ENCODE peak calls at places on chromosomes 4 and X, in ten cellular contexts. One of them, this sample, is unnamed.

GRCh38 chr4:7461171-7461570 is 26.4 kb upstream of the PSAPL1 start:
- DNase-seq in brain microvascular endothelial cell: no peak
- DNase-seq in pancreas: no peak
- DNase-seq in IMR-90: no peak
- DNase-seq in foreskin fibroblast: no peak
- DNase-seq in endodermal cell: peak
- DNase-seq in GM23248: no peak
- DNase-seq in fibroblast of the aortic adventitia: no peak
- DNase-seq in epithelial cell of esophagus: no peak
- DNase-seq in AG09309: no peak
- DNase-seq in this sample: no peak

GRCh38 chr4:114512595-114513295 is 85.9 kb upstream of the UGT8 start:
- DNase-seq in brain microvascular endothelial cell: no peak
- DNase-seq in pancreas: no peak
- DNase-seq in IMR-90: no peak
- DNase-seq in foreskin fibroblast: no peak
- DNase-seq in endodermal cell: no peak
- DNase-seq in GM23248: no peak
- DNase-seq in fibroblast of the aortic adventitia: no peak
- DNase-seq in epithelial cell of esophagus: peak
- DNase-seq in AG09309: no peak
- DNase-seq in this sample: no peak

GRCh38 chrX:48025561-48025960 is 18.8 kb downstream of the SPACA5 start:
- DNase-seq in brain microvascular endothelial cell: peak
- DNase-seq in pancreas: no peak
- DNase-seq in IMR-90: peak
- DNase-seq in foreskin fibroblast: peak
- DNase-seq in endodermal cell: peak
- DNase-seq in GM23248: peak
- DNase-seq in fibroblast of the aortic adventitia: peak
- DNase-seq in epithelial cell of esophagus: peak
- DNase-seq in AG09309: no peak
- DNase-seq in this sample: peak

GRCh38 chr4:57355066-57355465 is 244.9 kb upstream of the IGFBP7 start:
- DNase-seq in brain microvascular endothelial cell: no peak
- DNase-seq in pancreas: no peak
- DNase-seq in IMR-90: no peak
- DNase-seq in foreskin fibroblast: no peak
- DNase-seq in endodermal cell: no peak
- DNase-seq in GM23248: peak
- DNase-seq in fibroblast of the aortic adventitia: no peak
- DNase-seq in epithelial cell of esophagus: peak
- DNase-seq in AG09309: no peak
- DNase-seq in this sample: no peak

GRCh38 chr4:162959056-162959455 is 207.6 kb downstream of the NAF1 start:
- DNase-seq in brain microvascular endothelial cell: peak
- DNase-seq in pancreas: no peak
- DNase-seq in IMR-90: no peak
- DNase-seq in foreskin fibroblast: no peak
- DNase-seq in endodermal cell: peak
- DNase-seq in GM23248: no peak
- DNase-seq in fibroblast of the aortic adventitia: no peak
- DNase-seq in epithelial cell of esophagus: peak
- DNase-seq in AG09309: no peak
- DNase-seq in this sample: peak

GRCh38 chrX:110222497-110223257 is 95.2 kb downstream of the AMMECR1 start:
- DNase-seq in brain microvascular endothelial cell: no peak
- DNase-seq in pancreas: no peak
- DNase-seq in IMR-90: no peak
- DNase-seq in foreskin fibroblast: no peak
- DNase-seq in endodermal cell: no peak
- DNase-seq in GM23248: no peak
- DNase-seq in fibroblast of the aortic adventitia: no peak
- DNase-seq in epithelial cell of esophagus: no peak
- DNase-seq in AG09309: no peak
- DNase-seq in this sample: no peak

GRCh38 chr4:83329521-83330105 is 5.0 kb downstream of the HPSE start:
- DNase-seq in brain microvascular endothelial cell: peak
- DNase-seq in pancreas: no peak
- DNase-seq in IMR-90: peak
- DNase-seq in foreskin fibroblast: no peak
- DNase-seq in endodermal cell: no peak
- DNase-seq in GM23248: peak
- DNase-seq in fibroblast of the aortic adventitia: no peak
- DNase-seq in epithelial cell of esophagus: peak
- DNase-seq in AG09309: no peak
- DNase-seq in this sample: no peak

GRCh38 chrX:8815460-8816065 is 14.4 kb upstream of the FAM9A start:
- DNase-seq in brain microvascular endothelial cell: peak
- DNase-seq in pancreas: no peak
- DNase-seq in IMR-90: peak
- DNase-seq in foreskin fibroblast: peak
- DNase-seq in endodermal cell: peak
- DNase-seq in GM23248: peak
- DNase-seq in fibroblast of the aortic adventitia: peak
- DNase-seq in epithelial cell of esophagus: peak
- DNase-seq in AG09309: no peak
- DNase-seq in this sample: peak

GRCh38 chrX:8201896-8202331 is 30.8 kb upstream of the VCX2 start:
- DNase-seq in brain microvascular endothelial cell: peak
- DNase-seq in pancreas: no peak
- DNase-seq in IMR-90: no peak
- DNase-seq in foreskin fibroblast: no peak
- DNase-seq in endodermal cell: no peak
- DNase-seq in GM23248: no peak
- DNase-seq in fibroblast of the aortic adventitia: peak
- DNase-seq in epithelial cell of esophagus: no peak
- DNase-seq in AG09309: no peak
- DNase-seq in this sample: no peak

GRCh38 chr4:139584784-139585183 is 28.8 kb upstream of the SETD7 start:
- DNase-seq in brain microvascular endothelial cell: peak
- DNase-seq in pancreas: no peak
- DNase-seq in IMR-90: no peak
- DNase-seq in foreskin fibroblast: no peak
- DNase-seq in endodermal cell: no peak
- DNase-seq in GM23248: peak
- DNase-seq in fibroblast of the aortic adventitia: no peak
- DNase-seq in epithelial cell of esophagus: peak
- DNase-seq in AG09309: no peak
- DNase-seq in this sample: no peak

GRCh38 chr4:98518555-98519267 is 139.7 kb downstream of the TSPAN5 start:
- DNase-seq in brain microvascular endothelial cell: no peak
- DNase-seq in pancreas: no peak
- DNase-seq in IMR-90: no peak
- DNase-seq in foreskin fibroblast: no peak
- DNase-seq in endodermal cell: no peak
- DNase-seq in GM23248: no peak
- DNase-seq in fibroblast of the aortic adventitia: no peak
- DNase-seq in epithelial cell of esophagus: no peak
- DNase-seq in AG09309: no peak
- DNase-seq in this sample: no peak

GRCh38 chrX:119996600-119997524 is 53.3 kb upstream of the NKAP start:
- DNase-seq in brain microvascular endothelial cell: no peak
- DNase-seq in pancreas: no peak
- DNase-seq in IMR-90: no peak
- DNase-seq in foreskin fibroblast: no peak
- DNase-seq in endodermal cell: no peak
- DNase-seq in GM23248: no peak
- DNase-seq in fibroblast of the aortic adventitia: no peak
- DNase-seq in epithelial cell of esophagus: no peak
- DNase-seq in AG09309: no peak
- DNase-seq in this sample: no peak

GRCh38 chr4:68498413-68499007 is 51.2 kb downstream of the TMPRSS11E start:
- DNase-seq in brain microvascular endothelial cell: peak
- DNase-seq in pancreas: no peak
- DNase-seq in IMR-90: peak
- DNase-seq in foreskin fibroblast: peak
- DNase-seq in endodermal cell: peak
- DNase-seq in GM23248: peak
- DNase-seq in fibroblast of the aortic adventitia: peak
- DNase-seq in epithelial cell of esophagus: peak
- DNase-seq in AG09309: peak
- DNase-seq in this sample: peak

GRCh38 chr4:76607846-76608245 is 172.8 kb downstream of the SHROOM3 start:
- DNase-seq in brain microvascular endothelial cell: no peak
- DNase-seq in pancreas: no peak
- DNase-seq in IMR-90: no peak
- DNase-seq in foreskin fibroblast: no peak
- DNase-seq in endodermal cell: no peak
- DNase-seq in GM23248: no peak
- DNase-seq in fibroblast of the aortic adventitia: no peak
- DNase-seq in epithelial cell of esophagus: no peak
- DNase-seq in AG09309: no peak
- DNase-seq in this sample: no peak
- H3K4me3 ChIP-seq in brain microvascular endothelial cell: no peak
- H3K4me3 ChIP-seq in pancreas: no peak
- H3K4me3 ChIP-seq in IMR-90: no peak
- H3K4me3 ChIP-seq in foreskin fibroblast: no peak
- H3K4me3 ChIP-seq in endodermal cell: no peak
- H3K4me3 ChIP-seq in GM23248: no peak
- H3K4me3 ChIP-seq in fibroblast of the aortic adventitia: no peak
- H3K4me3 ChIP-seq in epithelial cell of esophagus: no peak
- H3K4me3 ChIP-seq in AG09309: no peak
- H3K4me3 ChIP-seq in this sample: no peak

DNA sequence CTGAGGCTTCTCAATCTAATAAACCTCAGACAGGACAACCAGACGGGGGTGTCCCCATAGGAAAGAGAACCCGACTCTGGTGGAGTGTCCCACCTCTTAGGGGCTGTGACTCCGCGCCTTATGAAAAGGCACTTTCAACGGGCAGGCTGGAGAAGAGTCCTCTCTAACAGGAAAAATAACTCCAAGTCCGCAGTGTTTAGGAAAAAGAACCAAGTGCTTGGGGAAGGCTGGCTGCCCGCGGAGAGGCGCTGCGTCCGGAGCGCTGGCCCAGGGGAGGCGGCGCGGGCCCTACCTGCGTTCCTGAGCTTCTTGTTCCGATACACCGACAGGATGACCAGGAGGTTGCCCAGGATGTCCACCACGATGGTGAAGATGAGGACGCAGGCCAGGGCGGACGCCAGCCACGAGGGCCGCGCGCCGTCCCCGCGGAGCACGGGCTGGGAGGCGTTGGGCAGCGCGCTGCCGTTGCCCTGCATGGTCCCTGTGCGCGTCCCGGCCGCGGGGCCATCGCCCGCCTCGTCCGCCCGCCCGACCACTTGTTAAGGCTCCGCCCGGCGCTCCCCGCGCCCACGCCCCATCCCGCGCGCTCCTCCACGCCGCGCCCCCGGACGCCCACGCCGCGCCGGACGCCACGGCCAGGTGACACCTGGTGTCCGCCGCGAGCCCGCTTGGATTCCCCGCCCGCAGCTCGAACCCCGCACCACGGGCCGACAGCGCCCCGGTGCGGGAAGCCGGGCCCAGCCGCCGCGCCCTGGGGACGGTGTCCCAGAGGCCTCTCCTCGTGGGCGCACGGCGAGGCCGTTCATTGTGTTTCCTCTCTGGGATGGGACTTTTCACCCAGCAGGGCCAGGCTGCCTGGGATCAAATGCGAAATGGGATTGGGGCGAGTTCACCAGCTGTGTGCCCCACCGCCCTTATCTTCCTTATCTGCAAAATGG is at the start of gene MTNR1A:
- DNase-seq in brain microvascular endothelial cell: no peak
- DNase-seq in pancreas: peak
- DNase-seq in IMR-90: no peak
- DNase-seq in foreskin fibroblast: no peak
- DNase-seq in endodermal cell: peak
- DNase-seq in GM23248: peak
- DNase-seq in fibroblast of the aortic adventitia: no peak
- DNase-seq in epithelial cell of esophagus: peak
- DNase-seq in AG09309: no peak
- DNase-seq in this sample: no peak
- H3K4me3 ChIP-seq in brain microvascular endothelial cell: peak
- H3K4me3 ChIP-seq in pancreas: peak
- H3K4me3 ChIP-seq in IMR-90: peak
- H3K4me3 ChIP-seq in foreskin fibroblast: peak
- H3K4me3 ChIP-seq in endodermal cell: peak
- H3K4me3 ChIP-seq in GM23248: peak
- H3K4me3 ChIP-seq in fibroblast of the aortic adventitia: peak
- H3K4me3 ChIP-seq in epithelial cell of esophagus: peak
- H3K4me3 ChIP-seq in AG09309: peak
- H3K4me3 ChIP-seq in this sample: no peak

DNA sequence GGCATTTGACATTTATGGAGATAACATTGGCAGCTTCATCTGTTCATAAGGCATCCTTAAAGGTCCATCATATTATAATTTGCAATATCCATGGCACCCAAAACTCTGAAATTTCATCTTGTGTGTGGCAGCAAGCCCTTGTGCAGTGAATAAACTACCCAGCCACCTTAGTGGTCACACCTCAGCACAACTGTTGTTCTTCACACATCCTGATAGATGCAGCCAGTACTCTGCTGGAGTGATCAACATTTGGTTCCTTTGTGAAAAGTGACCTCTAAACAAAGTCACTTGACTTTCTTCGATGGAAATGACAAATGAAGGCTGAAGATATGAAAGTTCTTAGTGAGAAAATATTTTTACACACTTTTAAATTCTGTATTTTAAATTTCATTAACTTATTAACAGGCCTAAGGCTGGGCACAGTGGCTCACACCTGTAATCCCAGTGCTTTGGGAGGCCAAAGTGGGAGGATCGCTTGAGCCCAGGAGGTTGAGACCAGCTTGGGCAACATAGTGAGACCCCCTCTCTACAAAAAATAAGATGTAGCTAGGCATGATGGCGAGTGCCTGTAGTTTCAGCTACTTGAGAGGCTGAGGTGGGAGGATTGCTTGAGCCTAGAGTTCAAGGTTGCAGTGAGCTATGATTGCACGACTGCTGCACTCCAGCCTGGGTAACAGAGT is 161.4 kb downstream of the SPRY1 start:
- DNase-seq in brain microvascular endothelial cell: no peak
- DNase-seq in pancreas: no peak
- DNase-seq in IMR-90: no peak
- DNase-seq in foreskin fibroblast: no peak
- DNase-seq in endodermal cell: no peak
- DNase-seq in GM23248: no peak
- DNase-seq in fibroblast of the aortic adventitia: no peak
- DNase-seq in epithelial cell of esophagus: no peak
- DNase-seq in AG09309: no peak
- DNase-seq in this sample: no peak
- H3K4me3 ChIP-seq in brain microvascular endothelial cell: no peak
- H3K4me3 ChIP-seq in pancreas: no peak
- H3K4me3 ChIP-seq in IMR-90: no peak
- H3K4me3 ChIP-seq in foreskin fibroblast: no peak
- H3K4me3 ChIP-seq in endodermal cell: no peak
- H3K4me3 ChIP-seq in GM23248: no peak
- H3K4me3 ChIP-seq in fibroblast of the aortic adventitia: no peak
- H3K4me3 ChIP-seq in epithelial cell of esophagus: no peak
- H3K4me3 ChIP-seq in AG09309: no peak
- H3K4me3 ChIP-seq in this sample: no peak

DNA sequence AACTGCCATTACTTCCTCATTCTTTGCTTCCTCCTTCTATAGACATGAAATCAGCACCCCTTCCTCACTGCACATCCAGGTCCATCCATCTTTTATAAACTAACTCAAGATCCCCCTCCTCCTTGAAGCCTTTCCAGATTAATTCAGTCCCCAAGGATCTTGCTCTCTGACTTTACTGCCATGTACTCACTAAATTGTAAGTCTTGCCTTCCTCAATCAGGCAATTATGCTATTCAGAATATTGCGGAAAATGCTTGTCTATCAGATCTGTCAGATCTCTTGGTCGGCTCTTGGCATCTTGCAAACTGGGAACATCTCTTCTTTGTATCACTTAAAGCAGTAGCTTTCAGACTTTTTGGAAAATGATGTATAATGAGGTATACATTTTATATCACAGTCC is 3.6 kb downstream of the GPRIN3 start:
- DNase-seq in brain microvascular endothelial cell: no peak
- DNase-seq in pancreas: no peak
- DNase-seq in IMR-90: no peak
- DNase-seq in foreskin fibroblast: no peak
- DNase-seq in endodermal cell: no peak
- DNase-seq in GM23248: no peak
- DNase-seq in fibroblast of the aortic adventitia: no peak
- DNase-seq in epithelial cell of esophagus: no peak
- DNase-seq in AG09309: no peak
- DNase-seq in this sample: no peak
- H3K4me3 ChIP-seq in brain microvascular endothelial cell: no peak
- H3K4me3 ChIP-seq in pancreas: no peak
- H3K4me3 ChIP-seq in IMR-90: no peak
- H3K4me3 ChIP-seq in foreskin fibroblast: no peak
- H3K4me3 ChIP-seq in endodermal cell: no peak
- H3K4me3 ChIP-seq in GM23248: no peak
- H3K4me3 ChIP-seq in fibroblast of the aortic adventitia: no peak
- H3K4me3 ChIP-seq in epithelial cell of esophagus: no peak
- H3K4me3 ChIP-seq in AG09309: no peak
- H3K4me3 ChIP-seq in this sample: no peak

This sample was measured in Jurkat, Clone E6-1.